ENCODE peak calls at places on chromosomes 1 and 21, in eight cellular contexts. A is endothelial cell of umbilical vein; H is lower lobe of right lung; M is fibroblast of lung; G is gastrocnemius medialis; N is CD8-positive, alpha-beta memory T cell; T is upper lobe of right lung; D is effector memory CD4-positive, alpha-beta T cell. R is an unnamed sample.
A peak's percentile ranks its signal among the peaks of the same experiment; 100 is the strongest.

GRCh38 chr21:38491536-38491935 is 6.7 kb downstream of the ERG start:
- DNase-seq in A (peak; percentile 94), H (no peak), M (no peak), G (no peak), N (no peak), T (no peak), D (no peak), R (no peak)

GRCh38 chr1:101276818-101277217 is 40.0 kb downstream of the S1PR1 start:
- DNase-seq in A (peak; percentile 43), H (no peak), M (no peak), G (no peak), N (no peak), T (no peak), D (no peak), R (no peak)

GRCh38 chr21:38341546-38342012 is 84.8 kb downstream of the KCNJ15 start:
- DNase-seq in A (no peak), H (no peak), M (no peak), G (no peak), N (no peak), T (peak; percentile 71), D (no peak), R (peak; percentile 22)

GRCh38 chr21:31293986-31294385 is 50.1 kb downstream of the TIAM1 start:
- DNase-seq in A (peak; percentile 13), H (no peak), M (peak; percentile 98), G (no peak), N (no peak), T (no peak), D (no peak), R (no peak)

GRCh38 chr1:223707270-223708000 is 4.9 kb upstream of the CAPN2 start:
- DNase-seq in A (peak; percentile 97), H (peak; percentile 71), M (peak; percentile 100), G (peak; percentile 82), N (no peak), T (peak; percentile 76), D (no peak), R (peak; percentile 79)

GRCh38 chr1:8096105-8097011 is 70.2 kb upstream of the ERRFI1 start:
- DNase-seq in A (peak; percentile 86), H (no peak), M (peak; percentile 92), G (no peak), N (no peak), T (no peak), D (no peak), R (no peak)

GRCh38 chr1:30764396-30764795 is 6.8 kb upstream of the LAPTM5 start:
- DNase-seq in A (no peak), H (no peak), M (no peak), G (no peak), N (no peak), T (no peak), D (no peak), R (no peak)

GRCh38 chr1:212368073-212368484 is 46.6 kb downstream of the PACC1 start:
- DNase-seq in A (peak; percentile 68), H (no peak), M (peak; percentile 59), G (peak; percentile 52), N (peak; percentile 13), T (no peak), D (peak; percentile 39), R (no peak)

GRCh38 chr1:38600905-38601304 is 258.7 kb downstream of the RRAGC start:
- DNase-seq in A (no peak), H (no peak), M (no peak), G (no peak), N (no peak), T (no peak), D (no peak), R (no peak)

GRCh38 chr1:156475568-156476500 is 24.7 kb downstream of the MEF2D start:
- DNase-seq in A (no peak), H (no peak), M (peak; percentile 76), G (peak; percentile 97), N (no peak), T (peak; percentile 68), D (no peak), R (peak; percentile 98)

GRCh38 chr1:52574594-52574993 is 21.7 kb upstream of the TUT4 start:
- DNase-seq in A (peak; percentile 85), H (no peak), M (peak; percentile 99), G (no peak), N (no peak), T (no peak), D (no peak), R (no peak)

GRCh38 chr21:24594082-24594481 is 1013.2 kb downstream of the MRPL39 start:
- DNase-seq in A (no peak), H (no peak), M (no peak), G (no peak), N (no peak), T (no peak), D (no peak), R (no peak)

GRCh38 chr1:39326836-39327235 is 122.3 kb downstream of the MACF1 start:
- DNase-seq in A (no peak), H (no peak), M (peak; percentile 17), G (no peak), N (no peak), T (no peak), D (no peak), R (no peak)

GRCh38 chr1:201191723-201192477 is 1.3 kb downstream of the IGFN1 start:
- DNase-seq in A (peak; percentile 13), H (no peak), M (peak; percentile 90), G (peak; percentile 62), N (no peak), T (no peak), D (no peak), R (no peak)

GRCh38 chr1:159804924-159805323 is 2.8 kb downstream of the FCRL6 start:
- DNase-seq in A (no peak), H (no peak), M (peak; percentile 21), G (no peak), N (no peak), T (no peak), D (no peak), R (no peak)

GRCh38 chr1:180953291-180953747 is 40.6 kb downstream of the KIAA1614 start:
- DNase-seq in A (no peak), H (no peak), M (no peak), G (peak; percentile 87), N (no peak), T (peak; percentile 61), D (no peak), R (peak; percentile 40)

GRCh38 chr1:24898152-24898908 is 31.7 kb downstream of the RUNX3 start:
- DNase-seq in A (peak; percentile 46), H (peak; percentile 73), M (no peak), G (no peak), N (peak; percentile 36), T (peak; percentile 82), D (peak; percentile 28), R (no peak)

DNA sequence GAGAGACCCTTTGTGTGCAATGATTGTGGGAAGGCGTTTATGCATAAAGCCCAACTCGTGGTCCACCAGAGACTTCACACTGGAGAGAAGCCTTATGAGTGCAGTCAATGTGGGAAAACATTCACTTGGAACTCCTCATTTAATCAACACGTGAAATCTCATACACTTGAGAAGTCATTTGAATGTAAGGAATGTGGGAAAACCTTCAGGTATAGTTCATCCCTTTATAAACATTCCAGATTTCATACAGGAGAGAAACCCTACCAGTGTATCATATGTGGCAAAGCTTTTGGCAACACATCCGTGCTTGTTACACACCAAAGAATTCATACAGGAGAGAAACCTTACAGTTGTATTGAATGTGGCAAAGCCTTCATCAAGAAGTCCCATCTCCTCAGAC is 15.5 kb downstream of the ZNF684 start:
- DNase-seq in A (no peak), H (no peak), M (no peak), G (no peak), N (no peak), T (no peak), D (no peak), R (no peak)
- H3K9me3 ChIP-seq in A (peaks cover 5% of the 10 kb centered on the region), H (peaks cover 27% of the 10 kb centered on the region), M (no peaks in the 10 kb centered on the region), G (no peaks in the 10 kb centered on the region), N (no peaks in the 10 kb centered on the region), T (peaks cover 11% of the 10 kb centered on the region), D (no peaks in the 10 kb centered on the region), R (peaks cover 28% of the 10 kb centered on the region)

DNA sequence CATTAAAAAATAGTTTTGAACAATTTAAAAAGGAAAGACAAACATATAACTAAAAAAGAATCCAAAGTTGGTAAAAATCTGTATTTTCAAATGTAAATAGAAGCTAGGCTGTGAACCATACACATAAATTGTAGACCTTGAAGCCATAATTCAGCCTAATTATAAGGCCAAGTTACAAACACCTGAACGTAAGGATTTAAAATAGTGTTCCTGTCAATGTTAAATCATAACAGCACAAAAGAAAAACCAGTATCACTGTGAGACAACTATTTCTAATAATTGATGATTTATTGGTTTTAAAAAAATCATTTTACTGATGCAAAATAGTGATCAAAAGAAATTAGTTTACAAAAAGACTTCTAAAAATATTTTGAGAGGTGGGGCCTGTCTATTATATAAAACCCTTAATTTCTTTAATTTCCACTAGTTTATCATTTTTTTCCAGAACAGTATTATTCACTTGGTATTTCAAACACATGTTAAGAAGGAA is 4.4 kb downstream of the IRF2BP2 start:
- DNase-seq in A (no peak), H (no peak), M (no peak), G (no peak), N (no peak), T (no peak), D (no peak), R (no peak)
- H3K36me3 ChIP-seq in A (peaks cover 11% of the 10 kb centered on the region), H (peaks cover 31% of the 10 kb centered on the region), M (peaks cover 6% of the 10 kb centered on the region), G (peaks cover 16% of the 10 kb centered on the region), N (peaks cover 11% of the 10 kb centered on the region), T (peaks cover 36% of the 10 kb centered on the region), D (peaks cover 11% of the 10 kb centered on the region), R (peaks cover 4% of the 10 kb centered on the region)

GRCh38 chr1:16073490-16074104 is at the start of gene FAM131C:
- DNase-seq in A (no peak), H (no peak), M (no peak), G (no peak), N (peak; percentile 33), T (no peak), D (peak; percentile 22), R (no peak)

GRCh38 chr1:16072616-16073484 is 601 bp downstream of the FAM131C start:
- DNase-seq in A (no peak), H (no peak), M (no peak), G (no peak), N (no peak), T (no peak), D (no peak), R (no peak)

GRCh38 chr1:16076003-16076870 is 2.8 kb upstream of the FAM131C start:
- DNase-seq in A (peak; percentile 44), H (no peak), M (peak; percentile 90), G (peak; percentile 45), N (no peak), T (no peak), D (no peak), R (peak; percentile 74)

GRCh38 chr1:16075337-16076002 is 2.0 kb upstream of the FAM131C start:
- DNase-seq in A (no peak), H (no peak), M (peak; percentile 84), G (no peak), N (no peak), T (peak; percentile 78), D (no peak), R (peak; percentile 59)

DNA sequence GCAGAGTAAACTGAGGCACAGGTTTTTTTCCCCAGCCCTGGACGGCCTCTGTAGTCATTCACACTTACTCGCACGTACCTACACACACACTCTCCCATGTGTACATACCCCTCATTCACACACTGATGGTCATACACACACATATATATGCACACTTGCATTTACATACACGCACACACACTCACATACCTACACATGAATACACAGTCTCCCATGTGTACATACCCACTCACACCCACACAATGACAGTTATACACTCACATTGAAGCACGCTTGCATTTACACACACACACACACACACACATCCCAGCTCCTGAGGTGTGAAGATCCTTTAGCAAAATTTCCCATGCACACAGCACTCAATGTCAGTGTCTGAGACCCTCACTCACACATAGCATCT is 766 bp upstream of the FAM131C start:
- DNase-seq in A (no peak), H (no peak), M (no peak), G (no peak), N (no peak), T (no peak), D (no peak), R (no peak)
- H3K4me3 ChIP-seq in A (no peak overlapping the region), H (no peak overlapping the region), M (no peak overlapping the region), G (no peak overlapping the region), N (peak overlapping the region; percentile 50), T (no peak overlapping the region), D (no peak overlapping the region), R (no peak overlapping the region)

GRCh38 chr1:247204177-247204647 is 32.4 kb upstream of the ZNF124 start:
- DNase-seq in A (peak; percentile 35), H (no peak), M (no peak), G (no peak), N (no peak), T (no peak), D (no peak), R (no peak)
- H3K9me3 ChIP-seq in A (no peaks in the 10 kb centered on the region), H (peaks cover 6% of the 10 kb centered on the region), M (no peaks in the 10 kb centered on the region), G (no peaks in the 10 kb centered on the region), N (no peaks in the 10 kb centered on the region), T (no peaks in the 10 kb centered on the region), D (no peaks in the 10 kb centered on the region), R (no peaks in the 10 kb centered on the region)

R was measured in psoas muscle.